ENCODE peak calls at places on chromosomes 7 and 10, in five cellular contexts. X is neural crest cell, E is progenitor cell of endocrine pancreas, K is HFF-Myc, B is fibroblast of pulmonary artery. J is an unnamed sample.

GRCh38 chr7:155316427-155317113 is 18.9 kb downstream of the INSIG1 start:
- DNase-seq in E (no peak), X (no peak), K (no peak), B (no peak), J (no peak)

GRCh38 chr7:16804674-16805439 is at the start of gene AGR2:
- DNase-seq in X (no peak), B (no peak), E (no peak), K (no peak), J (no peak)

GRCh38 chr7:36726806-36727503 is 2.7 kb upstream of the AOAH start:
- DNase-seq in X (no peak), B (no peak), E (no peak), K (no peak), J (no peak)

GRCh38 chr7:46767071-46767470 is 814.8 kb downstream of the TNS3 start:
- DNase-seq in X (no peak), E (no peak), K (no peak), B (no peak), J (no peak)

GRCh38 chr10:22825841-22826240 is 102.0 kb upstream of the ARMC3 start:
- DNase-seq in K (no peak), X (no peak), B (no peak), E (no peak), J (no peak)

GRCh38 chr7:106588576-106589494 is 72.1 kb downstream of the CCDC71L start:
- DNase-seq in K (no peak), X (no peak), E (no peak), B (no peak), J (no peak)

GRCh38 chr10:48946891-48947500 is 7.4 kb upstream of the LRRC18 start:
- DNase-seq in E (no peak), B (peak), K (no peak), X (no peak), J (no peak)

GRCh38 chr7:37822946-37823345 is 25.5 kb upstream of the NME8 start:
- DNase-seq in E (no peak), K (no peak), B (no peak), X (no peak), J (no peak)

GRCh38 chr10:19788075-19788686 is 28.1 kb upstream of the PLXDC2 start:
- DNase-seq in B (peak), K (peak), X (peak), E (no peak), J (no peak)

GRCh38 chr10:31509989-31510388 is 191.0 kb downstream of the ZEB1 start:
- DNase-seq in E (no peak), X (no peak), B (no peak), K (no peak), J (no peak)

GRCh38 chr7:52696183-52696582 is 339.2 kb upstream of the POM121L12 start:
- DNase-seq in X (no peak), E (no peak), K (no peak), B (no peak), J (no peak)

GRCh38 chr7:142774826-142775225 is 4.1 kb downstream of the PRSS2 start:
- DNase-seq in E (no peak), X (no peak), K (no peak), B (no peak), J (no peak)

GRCh38 chr7:30896783-30897617 is 14.7 kb upstream of the AQP1 start:
- DNase-seq in X (no peak), E (no peak), B (peak), K (no peak), J (no peak)

GRCh38 chr7:23115991-23116390 is 10.4 kb downstream of the KLHL7 start:
- DNase-seq in X (no peak), K (no peak), B (no peak), E (no peak), J (no peak)

GRCh38 chr7:50940621-50941020 is 157.9 kb upstream of the GRB10 start:
- DNase-seq in E (no peak), X (no peak), K (peak), B (no peak), J (no peak)

GRCh38 chr7:70829221-70830059 is 302.5 kb upstream of the GALNT17 start:
- DNase-seq in K (peak), B (peak), X (peak), E (peak), J (peak)

GRCh38 chr7:14698239-14698638 is 204.3 kb downstream of the DGKB start:
- DNase-seq in K (no peak), B (peak), E (no peak), X (no peak), J (no peak)

GRCh38 chr7:86814980-86815379 is 171.3 kb downstream of the GRM3 start:
- DNase-seq in X (peak), K (no peak), E (no peak), B (peak), J (no peak)

GRCh38 chr7:90629306-90629918 is 33.3 kb downstream of the CDK14 start:
- DNase-seq in B (peak), K (peak), X (peak), E (no peak), J (no peak)

GRCh38 chr10:15640536-15641085 is 79.1 kb downstream of the ITGA8 start:
- DNase-seq in B (no peak), X (no peak), K (no peak), E (no peak), J (no peak)

GRCh38 chr10:12757351-12757750 is 244.2 kb downstream of the CCDC3 start:
- DNase-seq in X (no peak), B (no peak), K (no peak), E (no peak), J (no peak)

GRCh38 chr7:25405736-25406135 is 177.4 kb upstream of the NPVF start:
- DNase-seq in B (no peak), X (no peak), E (no peak), K (no peak), J (no peak)

GRCh38 chr10:35561670-35562069 is 43.5 kb upstream of the GJD4 start:
- DNase-seq in K (no peak), E (no peak), B (no peak), X (no peak), J (no peak)

GRCh38 chr7:42457663-42458062 is 220.7 kb upstream of the GLI3 start:
- DNase-seq in K (no peak), E (no peak), X (no peak), B (no peak), J (no peak)

GRCh38 chr10:89426230-89426868 is 12.0 kb downstream of the IFIT5 start:
- DNase-seq in K (no peak), B (peak), X (peak), E (no peak), J (no peak)

GRCh38 chr7:27182285-27182827 is 2.7 kb downstream of the HOXA11 start:
- DNase-seq in B (no peak), E (no peak), K (no peak), X (no peak), J (no peak)

GRCh38 chr7:23394828-23395227 is 75.5 kb downstream of the IGF2BP3 start:
- DNase-seq in E (no peak), K (no peak), B (no peak), X (no peak), J (no peak)

GRCh38 chr7:73461782-73462285 is 28.3 kb downstream of the FZD9 start:
- DNase-seq in E (no peak), B (no peak), K (no peak), X (no peak), J (no peak)

GRCh38 chr7:128775744-128776474 is at the start of gene OPN1SW:
- DNase-seq in B (no peak), K (no peak), X (no peak), E (no peak), J (no peak)

DNA sequence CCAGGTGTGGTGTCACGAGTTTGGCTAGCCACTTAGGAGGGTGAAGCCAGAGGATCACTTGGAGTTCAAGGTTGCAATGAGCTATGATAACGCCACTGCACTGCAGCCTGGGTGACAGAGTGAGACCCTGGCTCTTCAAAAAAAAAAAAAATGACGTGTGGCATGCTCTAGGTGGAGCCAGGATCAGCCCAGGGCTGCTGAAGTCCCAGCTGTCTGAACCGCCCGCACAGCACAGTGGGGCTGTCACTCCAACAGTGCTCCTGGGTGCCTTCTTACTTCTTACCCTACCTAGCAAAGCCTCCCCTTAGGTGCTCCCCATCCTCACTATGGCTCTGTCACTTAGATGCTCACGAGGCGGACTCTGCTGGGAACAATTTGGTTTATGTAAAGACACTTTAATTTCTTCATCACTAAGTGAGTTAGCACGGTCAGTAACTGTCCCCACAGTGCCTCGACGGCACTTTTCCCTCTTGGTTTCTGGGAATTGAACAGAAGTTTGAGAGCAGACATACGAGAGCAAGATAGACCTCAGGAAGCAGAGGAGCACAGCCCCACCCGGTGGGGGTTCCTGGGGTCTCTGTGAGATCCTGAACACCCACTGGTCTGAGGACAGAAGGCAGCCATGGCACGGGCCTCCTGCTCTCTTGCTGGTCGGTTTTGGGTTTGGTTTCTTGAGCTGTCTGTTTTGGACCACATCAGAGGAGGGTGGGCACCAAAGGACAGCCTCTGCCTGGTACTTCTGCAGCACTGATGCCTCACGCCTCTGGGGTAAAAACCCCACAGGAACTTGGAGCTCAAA is 66.2 kb upstream of the BTBD16 start:
- DNase-seq in X (no peak), K (no peak), B (no peak), E (no peak), J (no peak)
- TF ChIP-seq CTCF in X (no peak), K (no peak), B (no peak), E (no peak), J (no peak)

DNA sequence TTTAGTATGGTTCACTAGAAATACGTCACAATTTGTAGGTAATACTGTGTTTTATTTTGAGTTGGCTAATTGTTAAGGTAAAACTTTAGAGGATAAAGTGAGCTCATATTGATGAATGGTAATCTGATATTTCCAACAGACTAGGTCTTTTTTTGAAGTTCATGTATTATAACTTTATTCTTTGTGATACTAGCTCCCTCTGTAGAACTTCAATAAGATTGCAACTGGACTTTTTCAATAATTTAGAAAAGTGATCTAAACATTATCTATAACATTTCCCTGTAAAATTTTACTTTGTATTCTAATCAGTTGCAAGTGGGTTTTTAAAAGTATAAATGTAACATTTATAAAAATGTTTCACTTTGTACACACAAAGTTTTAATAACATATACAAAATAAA is 83.5 kb downstream of the ADK start:
- DNase-seq in B (no peak), K (no peak), X (no peak), E (no peak), J (no peak)
- TF ChIP-seq CTCF in B (peak), K (no peak), X (peak), E (peak), J (no peak)

DNA sequence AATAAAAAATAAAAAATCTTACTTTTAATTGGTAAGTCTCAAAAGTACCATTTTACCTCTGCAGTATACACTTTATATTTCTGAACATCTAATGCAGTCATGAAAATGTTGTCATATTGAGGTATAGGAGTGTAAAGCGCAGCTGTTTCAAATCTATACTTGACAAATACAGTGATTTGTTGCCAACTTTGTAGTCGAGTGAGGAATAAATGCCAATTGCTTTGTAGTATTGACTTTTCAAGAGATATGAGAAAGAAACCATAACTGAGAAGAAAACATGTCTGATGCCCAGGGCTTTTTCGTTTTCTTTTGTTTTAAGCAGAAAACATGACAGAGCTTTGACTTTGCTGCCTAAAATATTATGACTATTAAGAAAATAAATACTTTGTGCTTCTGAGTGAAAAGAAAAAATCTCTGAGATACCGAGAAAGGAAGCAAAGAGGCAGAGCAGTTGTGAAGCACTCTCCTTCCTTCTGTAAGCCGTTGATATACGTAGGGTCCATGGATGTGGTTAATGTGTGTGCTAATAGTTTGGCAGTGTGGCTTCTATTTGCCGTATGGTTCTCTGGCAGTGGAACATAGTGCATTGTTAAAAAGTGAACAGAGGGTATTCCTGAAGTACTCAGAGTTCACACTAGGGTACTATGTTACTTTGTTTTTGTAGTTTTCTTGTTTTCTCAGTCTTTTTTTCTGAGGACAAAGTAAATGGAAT is 38.2 kb downstream of the AVL9 start:
- DNase-seq in B (peak), X (no peak), E (no peak), K (no peak), J (no peak)
- TF ChIP-seq CTCF in B (no peak), X (no peak), E (no peak), K (no peak), J (no peak)

GRCh38 chr10:129498680-129499079 is 31.6 kb downstream of the MGMT start:
- DNase-seq in E (no peak), K (no peak), X (no peak), B (no peak), J (no peak)
- TF ChIP-seq CTCF in E (no peak), K (no peak), X (no peak), B (no peak), J (no peak)

GRCh38 chr7:11374629-11375028 is 401.0 kb downstream of the PHF14 start:
- DNase-seq in B (no peak), X (no peak), K (no peak), E (no peak), J (no peak)

GRCh38 chr7:11379641-11380040 is 406.0 kb downstream of the PHF14 start:
- DNase-seq in K (no peak), B (no peak), E (no peak), X (no peak), J (no peak)

GRCh38 chr7:11376549-11376948 is 402.9 kb downstream of the PHF14 start:
- DNase-seq in E (no peak), B (no peak), K (no peak), X (no peak), J (no peak)

GRCh38 chr7:11369696-11370095 is 396.0 kb downstream of the PHF14 start:
- DNase-seq in X (no peak), K (no peak), E (no peak), B (no peak), J (no peak)

DNA sequence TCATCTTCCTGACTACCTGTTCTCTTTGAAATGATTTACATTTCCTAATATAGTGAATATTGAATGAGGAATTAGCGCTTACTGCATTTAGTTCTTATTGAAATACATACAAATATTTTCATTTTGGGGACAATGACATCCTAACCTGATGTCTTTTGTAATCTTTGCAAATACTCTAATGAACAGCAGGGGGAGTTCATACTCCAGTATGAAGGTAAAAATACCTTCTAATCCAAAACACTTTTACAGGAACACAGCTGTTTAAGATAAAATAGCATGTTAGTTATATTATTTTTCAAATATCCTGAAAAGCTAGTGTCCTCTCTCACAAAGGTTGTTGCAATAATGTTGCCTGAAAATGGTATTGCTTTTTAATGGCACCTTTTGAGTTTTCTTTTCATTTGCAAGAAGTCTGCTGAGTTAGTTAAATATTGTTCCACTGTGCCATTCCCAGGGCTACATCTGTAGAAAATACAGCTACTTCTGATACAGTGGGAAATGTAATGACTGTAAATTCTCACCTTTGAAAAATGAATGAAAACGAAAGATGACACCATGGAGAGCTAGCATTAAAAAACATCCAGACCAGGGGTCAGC is 400.0 kb downstream of the PHF14 start:
- DNase-seq in K (no peak), E (no peak), X (no peak), B (peak), J (no peak)
- TF ChIP-seq CTCF in K (peak), E (peak), X (peak), B (peak), J (no peak)

DNA sequence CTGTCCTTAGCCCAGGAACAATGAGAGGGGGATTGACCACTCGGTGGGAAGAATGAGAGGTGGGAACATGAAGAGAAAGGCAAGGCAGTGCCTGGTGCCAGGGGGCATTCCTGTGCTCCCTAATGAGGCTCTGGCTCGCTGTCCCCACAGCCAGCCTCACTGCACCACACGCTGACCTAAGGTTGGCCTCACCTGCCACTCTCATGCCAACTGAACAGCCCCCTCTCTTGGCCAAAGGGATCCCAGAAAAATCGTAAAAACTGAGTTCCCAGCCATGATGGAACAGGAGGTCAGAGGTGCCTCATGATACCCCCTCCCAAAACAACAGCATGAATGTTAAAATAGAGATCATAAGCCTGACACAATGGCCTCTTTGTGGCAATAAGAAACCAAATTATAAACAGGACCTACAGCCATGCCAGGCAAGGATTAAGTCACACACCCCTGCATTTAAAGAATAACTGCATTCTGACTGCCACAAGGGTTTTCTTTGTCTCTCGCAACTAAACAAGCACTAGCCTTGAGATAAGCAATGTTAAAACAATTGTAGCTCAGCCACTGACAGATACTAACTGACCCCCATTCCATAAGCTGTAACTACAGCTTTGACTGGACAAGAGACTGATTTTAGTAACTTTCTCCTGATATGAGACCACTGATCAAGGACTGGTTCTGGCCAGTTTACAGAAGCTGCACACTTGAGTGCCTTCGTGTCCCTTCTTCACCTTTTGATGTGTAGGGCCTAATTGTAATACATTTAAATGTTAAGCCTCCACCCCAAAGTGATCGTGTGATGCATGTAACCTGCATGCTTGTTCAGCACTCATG is 149.2 kb downstream of the SH2D4B start:
- DNase-seq in X (no peak), K (no peak), E (no peak), B (no peak), J (no peak)
- TF ChIP-seq CTCF in X (no peak), K (no peak), E (no peak), B (no peak), J (no peak)

DNA sequence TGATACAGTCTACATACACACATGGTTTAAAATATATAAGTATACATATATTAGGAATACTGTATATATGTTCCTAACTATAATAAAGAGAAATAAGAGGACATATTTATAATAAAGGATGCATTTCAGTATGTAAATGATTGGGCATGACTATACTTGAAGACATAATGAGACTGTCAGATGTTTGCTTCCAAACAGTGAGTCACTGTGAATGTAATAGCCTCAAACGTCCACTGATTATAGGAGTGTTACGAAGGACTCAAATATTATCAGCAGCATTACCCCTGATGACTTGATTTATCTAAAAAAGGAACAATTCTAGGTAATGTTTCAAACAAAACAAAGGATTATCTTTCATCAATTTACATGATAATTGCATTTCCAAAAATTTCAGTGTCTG is 39.9 kb upstream of the NRBF2 start:
- DNase-seq in B (no peak), K (no peak), E (no peak), X (no peak), J (no peak)
- TF ChIP-seq CTCF in B (no peak), K (no peak), E (no peak), X (no peak), J (no peak)

J was measured in activated B cell treated with CpG ODN at 0.5 μM for 24 hours.